ENCODE peak calls at places on chromosome 19, in nine cellular contexts. I is ascending aorta; L is CD8-positive, alpha-beta memory T cell; X is Caco-2; Y is CD4-positive, CD25-positive, alpha-beta regulatory T cell; W is mammary epithelial cell; A is left ventricle myocardium inferior; D is A673; O is stomach. E is an unnamed sample.

GRCh38 chr19:23415561-23416191 is 20.4 kb upstream of the ZNF91 start:
- DNase-seq in I (no peak), L (no peak), X (no peak), Y (no peak), W (peak; percentile 21), A (peak; percentile 46), D (no peak), O (no peak), E (no peak)

GRCh38 chr19:3142292-3142670 is 6.4 kb downstream of the GNA15 start:
- DNase-seq in I (no peak), L (no peak), X (no peak), Y (no peak), W (peak; percentile 87), A (no peak), D (peak; percentile 47), O (no peak), E (no peak)

GRCh38 chr19:47587295-47587694 is 14.3 kb upstream of the ZNF541 start:
- DNase-seq in I (no peak), L (no peak), X (no peak), Y (no peak), W (peak; percentile 59), A (no peak), D (no peak), O (no peak), E (no peak)

GRCh38 chr19:3710265-3710812 is 2.2 kb downstream of the TJP3 start:
- DNase-seq in I (peak; percentile 53), L (no peak), X (peak; percentile 77), Y (no peak), W (peak; percentile 64), A (peak; percentile 68), D (peak; percentile 45), O (peak; percentile 99), E (no peak)

GRCh38 chr19:45643024-45643926 is 4.1 kb upstream of the EML2 start:
- DNase-seq in I (peak; percentile 25), L (peak; percentile 82), X (peak; percentile 95), Y (peak; percentile 90), W (peak; percentile 71), A (peak; percentile 85), D (peak; percentile 92), O (peak; percentile 88), E (peak; percentile 75)

GRCh38 chr19:40604647-40605200 is 3.6 kb downstream of the LTBP4 start:
- DNase-seq in I (no peak), L (no peak), X (peak; percentile 43), Y (no peak), W (peak; percentile 41), A (no peak), D (no peak), O (no peak), E (no peak)

GRCh38 chr19:3665681-3666544 is 34.4 kb downstream of the PIP5K1C start:
- DNase-seq in I (no peak), L (peak; percentile 67), X (peak; percentile 77), Y (peak; percentile 73), W (peak; percentile 14), A (peak; percentile 72), D (peak; percentile 43), O (peak; percentile 69), E (peak; percentile 79)

GRCh38 chr19:39296906-39297305 is 699 bp downstream of the IFNL1 start:
- DNase-seq in I (no peak), L (no peak), X (no peak), Y (no peak), W (no peak), A (no peak), D (no peak), O (no peak), E (no peak)

GRCh38 chr19:34336781-34337271 is 28.2 kb upstream of the GPI start:
- DNase-seq in I (no peak), L (peak; percentile 44), X (peak; percentile 52), Y (peak; percentile 61), W (peak; percentile 16), A (no peak), D (peak; percentile 57), O (no peak), E (no peak)

GRCh38 chr19:32129141-32129540 is 216.3 kb upstream of the ZNF507 start:
- DNase-seq in I (no peak), L (no peak), X (no peak), Y (no peak), W (no peak), A (no peak), D (no peak), O (no peak), E (no peak)

GRCh38 chr19:53808710-53809125 is 15.4 kb downstream of the NLRP12 start:
- DNase-seq in I (no peak), L (no peak), X (no peak), Y (no peak), W (peak; percentile 29), A (no peak), D (peak; percentile 62), O (no peak), E (no peak)

GRCh38 chr19:3586124-3586626 is 897 bp downstream of the GIPC3 start:
- DNase-seq in I (no peak), L (no peak), X (no peak), Y (peak; percentile 23), W (no peak), A (no peak), D (peak; percentile 57), O (no peak), E (no peak)

GRCh38 chr19:17405250-17406038 is at the start of gene BST2:
- DNase-seq in I (peak; percentile 33), L (peak; percentile 74), X (peak; percentile 74), Y (peak; percentile 59), W (no peak), A (peak; percentile 46), D (peak; percentile 50), O (peak; percentile 64), E (peak; percentile 39)

GRCh38 chr19:19083413-19084178 is 19.8 kb downstream of the SLC25A42 start:
- DNase-seq in I (no peak), L (no peak), X (no peak), Y (no peak), W (no peak), A (peak; percentile 70), D (no peak), O (no peak), E (no peak)

GRCh38 chr19:50046649-50047503 is 21.1 kb downstream of the ZNF473 start:
- DNase-seq in I (no peak), L (peak; percentile 31), X (peak; percentile 73), Y (peak; percentile 41), W (no peak), A (peak; percentile 42), D (peak; percentile 72), O (peak; percentile 29), E (peak; percentile 46)

DNA sequence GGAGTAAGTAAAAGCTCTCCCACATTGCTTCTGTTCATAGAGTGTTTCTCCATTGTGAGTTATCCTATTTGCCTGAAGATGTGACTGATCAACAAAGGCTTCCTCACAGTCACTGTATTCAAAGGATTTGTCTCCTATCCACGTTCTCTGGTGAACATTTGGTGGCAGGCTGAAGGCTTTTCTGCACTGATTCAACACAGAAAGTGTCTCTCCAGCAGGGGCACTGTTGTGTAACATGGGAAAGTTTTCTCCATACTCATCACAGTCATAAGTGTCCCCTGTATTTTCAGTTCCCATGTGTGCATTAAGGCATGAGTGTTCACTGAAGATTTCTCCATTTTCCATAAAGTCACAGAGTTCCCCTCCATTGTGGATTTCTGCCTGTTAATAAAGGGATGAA is 17.6 kb downstream of the ZNF121 start:
- DNase-seq in I (no peak), L (no peak), X (no peak), Y (no peak), W (no peak), A (no peak), D (no peak), O (no peak), E (no peak)
- H3K9me3 ChIP-seq in I (peaks cover 100% of the 10 kb centered on the region), L (peaks cover 80% of the 10 kb centered on the region), X (peaks cover 72% of the 10 kb centered on the region), Y (peaks cover 99% of the 10 kb centered on the region), W (peaks cover 92% of the 10 kb centered on the region), A (peaks cover 100% of the 10 kb centered on the region), D (peaks cover 95% of the 10 kb centered on the region), O (peaks cover 100% of the 10 kb centered on the region), E (peaks cover 69% of the 10 kb centered on the region)

GRCh38 chr19:27618006-27618405 is 1594.9 kb downstream of the UQCRFS1 start:
- DNase-seq in I (no peak), L (no peak), X (no peak), Y (no peak), W (no peak), A (no peak), D (no peak), O (no peak), E (no peak)
- H3K9me3 ChIP-seq in I (peaks cover 40% of the 10 kb centered on the region), L (peaks cover 4% of the 10 kb centered on the region), X (peaks cover 37% of the 10 kb centered on the region), Y (peaks cover 73% of the 10 kb centered on the region), W (peaks cover 14% of the 10 kb centered on the region), A (peaks cover 100% of the 10 kb centered on the region), D (peaks cover 84% of the 10 kb centered on the region), O (peaks cover 100% of the 10 kb centered on the region), E (peaks cover 2% of the 10 kb centered on the region)

GRCh38 chr19:15525291-15525690 is 17.0 kb downstream of the CYP4F22 start:
- DNase-seq in I (no peak), L (no peak), X (no peak), Y (no peak), W (no peak), A (no peak), D (no peak), O (no peak), E (no peak)

GRCh38 chr19:15529774-15530372 is 21.5 kb downstream of the CYP4F22 start:
- DNase-seq in I (no peak), L (no peak), X (no peak), Y (no peak), W (peak; percentile 75), A (no peak), D (no peak), O (peak; percentile 50), E (no peak)

GRCh38 chr19:15524781-15525180 is 16.5 kb downstream of the CYP4F22 start:
- DNase-seq in I (no peak), L (no peak), X (no peak), Y (no peak), W (no peak), A (no peak), D (no peak), O (no peak), E (no peak)

GRCh38 chr19:15527705-15528104 is 19.4 kb downstream of the CYP4F22 start:
- DNase-seq in I (no peak), L (no peak), X (no peak), Y (no peak), W (no peak), A (no peak), D (no peak), O (no peak), E (no peak)

DNA sequence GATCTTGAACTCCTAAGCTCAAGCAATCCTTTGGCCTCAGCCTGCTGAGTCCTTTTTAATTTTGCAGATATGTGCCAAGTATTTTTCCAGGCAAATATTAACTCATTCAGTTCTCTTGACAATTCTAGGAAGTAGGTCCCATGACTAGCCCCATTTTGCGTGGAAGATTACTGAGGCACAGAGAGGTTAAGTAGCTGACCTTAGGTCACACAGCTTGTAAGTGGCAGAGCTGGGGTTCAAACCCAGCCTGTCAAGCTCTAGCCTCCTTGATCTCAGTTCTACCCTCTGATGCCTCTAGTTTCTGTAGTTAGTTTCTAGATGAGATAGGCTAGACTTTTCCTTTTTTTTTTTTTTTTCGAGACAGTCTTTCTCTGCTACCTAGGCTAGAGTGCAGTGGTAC is 18.1 kb downstream of the CYP4F22 start:
- DNase-seq in I (no peak), L (no peak), X (no peak), Y (no peak), W (no peak), A (no peak), D (no peak), O (no peak), E (no peak)
- H3K9me3 ChIP-seq in I (no peaks in the 10 kb centered on the region), L (no peaks in the 10 kb centered on the region), X (no peaks in the 10 kb centered on the region), Y (peaks cover 10% of the 10 kb centered on the region), W (no peaks in the 10 kb centered on the region), A (no peaks in the 10 kb centered on the region), D (no peaks in the 10 kb centered on the region), O (peaks cover 4% of the 10 kb centered on the region), E (no peaks in the 10 kb centered on the region)

DNA sequence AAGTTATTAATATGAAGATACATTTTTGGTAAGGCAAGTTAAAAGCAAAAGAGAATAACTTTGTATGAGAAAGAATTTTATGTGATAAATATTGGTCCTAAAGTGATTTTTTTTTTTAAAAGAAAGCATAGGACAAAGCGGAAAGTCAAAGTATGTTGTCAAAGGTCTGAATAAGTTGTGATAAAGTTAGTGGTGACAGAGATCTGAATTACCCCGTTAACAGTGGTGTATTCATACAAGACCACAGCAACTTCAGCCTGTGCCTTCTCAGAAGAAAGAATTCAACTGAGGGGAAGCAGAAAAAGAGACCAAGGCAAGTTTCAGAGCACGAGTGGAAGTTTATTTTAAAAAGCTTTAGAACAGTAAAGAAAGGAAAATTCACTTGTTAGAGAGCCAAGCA is 19.0 kb upstream of the ZNF566 start:
- DNase-seq in I (no peak), L (no peak), X (no peak), Y (no peak), W (no peak), A (no peak), D (no peak), O (no peak), E (no peak)
- H3K9me3 ChIP-seq in I (peaks cover 93% of the 10 kb centered on the region), L (peaks cover 28% of the 10 kb centered on the region), X (peaks cover 35% of the 10 kb centered on the region), Y (peaks cover 85% of the 10 kb centered on the region), W (peaks cover 25% of the 10 kb centered on the region), A (peaks cover 98% of the 10 kb centered on the region), D (peaks cover 60% of the 10 kb centered on the region), O (peaks cover 100% of the 10 kb centered on the region), E (peaks cover 18% of the 10 kb centered on the region)

E was measured in T-helper 17 cell.